ENCODE peak calls at places on chromosomes 11 and 22, in four cellular contexts. M is IMR-90, F is stomach, U is kidney. T is an unnamed sample. For H3K4me1, the result is how much of the 10 kb centered on the place peaks cover.

GRCh38 chr11:68584097-68584496 is 100.2 kb upstream of the GAL start:
- DNase-seq in M (peak), F (peak), U (no peak), T (peak)

GRCh38 chr22:17919276-17920144 is 104.9 kb downstream of the MICAL3 start:
- DNase-seq in M (no peak), F (no peak), U (no peak), T (no peak)

GRCh38 chr11:47248304-47248663 is 330 bp downstream of the ACP2 start:
- DNase-seq in M (peak), F (no peak), U (no peak), T (no peak)

GRCh38 chr11:75475767-75476650 is 43.0 kb upstream of the KLHL35 start:
- DNase-seq in M (peak), F (peak), U (peak), T (no peak)

GRCh38 chr22:44330727-44331660 is 18.2 kb upstream of the SHISAL1 start:
- DNase-seq in M (no peak), F (no peak), U (no peak), T (no peak)

GRCh38 chr22:44862981-44863860 is 110.8 kb downstream of the ARHGAP8 start:
- DNase-seq in M (no peak), F (no peak), U (peak), T (no peak)

GRCh38 chr11:77515483-77515882 is 41.6 kb upstream of the PAK1 start:
- DNase-seq in M (no peak), F (no peak), U (no peak), T (no peak)

GRCh38 chr11:8932564-8933180 is at the start of gene C11orf16:
- DNase-seq in M (no peak), F (no peak), U (no peak), T (no peak)

GRCh38 chr11:134398644-134399292 is 13.3 kb downstream of the B3GAT1 start:
- DNase-seq in M (no peak), F (no peak), U (peak), T (no peak)

GRCh38 chr11:134640971-134641968 is 229.2 kb upstream of the B3GAT1 start:
- DNase-seq in M (no peak), F (no peak), U (no peak), T (no peak)

GRCh38 chr11:118051611-118052461 is 25.0 kb upstream of the TMPRSS4 start:
- DNase-seq in M (no peak), F (peak), U (no peak), T (peak)

GRCh38 chr11:64569300-64569970 is 21.6 kb upstream of the SLC22A12 start:
- DNase-seq in M (no peak), F (no peak), U (peak), T (no peak)

GRCh38 chr11:29734287-29734686 is 282.5 kb downstream of the KCNA4 start:
- DNase-seq in M (no peak), F (no peak), U (no peak), T (no peak)

GRCh38 chr11:109140857-109141515 is 281.0 kb upstream of the C11orf87 start:
- DNase-seq in M (no peak), F (no peak), U (no peak), T (no peak)

GRCh38 chr11:29173660-29174062 is 843.2 kb downstream of the KCNA4 start:
- DNase-seq in M (peak), F (no peak), U (no peak), T (no peak)

GRCh38 chr11:126712017-126712625 is 288.4 kb downstream of the KIRREL3 start:
- DNase-seq in M (peak), F (no peak), U (no peak), T (no peak)

GRCh38 chr11:2092956-2093412 is 46.2 kb downstream of the IGF2 start:
- DNase-seq in M (peak), F (peak), U (peak), T (peak)

GRCh38 chr11:112844530-112844929 is 116.7 kb upstream of the NCAM1 start:
- DNase-seq in M (no peak), F (no peak), U (no peak), T (no peak)

GRCh38 chr22:30829901-30830550 is 135.4 kb downstream of the OSBP2 start:
- DNase-seq in M (peak), F (peak), U (no peak), T (no peak)

GRCh38 chr11:1888811-1889526 is 2.7 kb downstream of the PRR33 start:
- DNase-seq in M (no peak), F (peak), U (peak), T (peak)

GRCh38 chr11:2928605-2929510 is at the start of gene PHLDA2:
- DNase-seq in M (peak), F (peak), U (peak), T (peak)

GRCh38 chr11:69202511-69203221 is 46.9 kb downstream of the SMIM38 start:
- DNase-seq in M (no peak), F (no peak), U (no peak), T (no peak)

GRCh38 chr11:43130616-43131015 is 181.2 kb upstream of the API5 start:
- DNase-seq in M (no peak), F (no peak), U (no peak), T (no peak)

GRCh38 chr22:35102663-35103062 is 36.7 kb downstream of the ISX start:
- DNase-seq in M (peak), F (no peak), U (no peak), T (no peak)

GRCh38 chr22:50712341-50713007 is 25.5 kb upstream of the ACR start:
- DNase-seq in M (no peak), F (no peak), U (no peak), T (no peak)

GRCh38 chr11:110490886-110491285 is 61.1 kb downstream of the FDX1 start:
- DNase-seq in M (peak), F (no peak), U (no peak), T (no peak)

GRCh38 chr11:64358907-64359711 is at the start of gene RPS6KA4:
- DNase-seq in M (peak), F (peak), U (peak), T (peak)

GRCh38 chr22:44497218-44497903 is 672 bp downstream of the RTL6 start:
- DNase-seq in M (peak), F (no peak), U (peak), T (no peak)

GRCh38 chr11:60891103-60891741 is 15.2 kb downstream of the PRPF19 start:
- DNase-seq in M (peak), F (peak), U (no peak), T (no peak)

GRCh38 chr11:22703040-22703439 is 36.6 kb downstream of the GAS2 start:
- DNase-seq in M (peak), F (no peak), U (no peak), T (no peak)

GRCh38 chr22:31680764-31681624 is 19.0 kb upstream of the PISD start:
- DNase-seq in M (peak), F (no peak), U (peak), T (no peak)

GRCh38 chr11:118221419-118221818 is 3.4 kb downstream of the JAML start:
- DNase-seq in M (no peak), F (no peak), U (no peak), T (no peak)

GRCh38 chr11:100748153-100748552 is 61.1 kb downstream of the ARHGAP42 start:
- DNase-seq in M (no peak), F (no peak), U (no peak), T (no peak)

GRCh38 chr11:87036756-87037449 is 831 bp upstream of the TMEM135 start:
- DNase-seq in M (no peak), F (no peak), U (no peak), T (no peak)

GRCh38 chr22:40673017-40673416 is 6.3 kb upstream of the MCHR1 start:
- DNase-seq in M (no peak), F (no peak), U (no peak), T (no peak)

GRCh38 chr22:40671796-40672360 is 7.4 kb upstream of the MCHR1 start:
- DNase-seq in M (no peak), F (no peak), U (no peak), T (no peak)

GRCh38 chr22:40676644-40677043 is 2.6 kb upstream of the MCHR1 start:
- DNase-seq in M (no peak), F (no peak), U (no peak), T (no peak)

GRCh38 chr22:40671369-40671768 is 7.9 kb upstream of the MCHR1 start:
- DNase-seq in M (no peak), F (no peak), U (no peak), T (no peak)

DNA sequence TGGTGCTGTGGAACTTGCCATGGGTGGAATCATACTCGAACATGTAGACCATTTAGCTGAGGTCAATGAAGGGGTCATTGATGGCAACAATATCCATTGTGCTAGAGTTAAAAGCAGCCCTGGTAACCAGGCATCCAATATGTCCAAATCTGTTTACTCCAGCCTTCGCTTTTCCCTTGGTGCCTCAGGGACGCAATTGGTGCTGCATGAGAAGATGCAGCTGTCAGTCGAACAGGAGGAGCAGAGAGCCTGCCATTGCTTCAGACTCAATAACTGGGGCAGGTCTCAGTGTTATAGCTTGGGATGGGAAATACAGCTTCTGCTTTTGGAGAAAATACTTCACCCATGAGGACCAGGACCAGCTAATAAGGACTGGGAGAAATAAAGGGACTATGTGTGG is 5.0 kb upstream of the MCHR1 start:
- DNase-seq in M (no peak), F (no peak), U (no peak), T (no peak)
- H3K4me1 ChIP-seq in M (under half), F (under half), U (under half), T (under half)

GRCh38 chr22:37633693-37634504 is 5.6 kb upstream of the SH3BP1 start:
- DNase-seq in M (peak), F (peak), U (peak), T (peak)

GRCh38 chr22:37634505-37635002 is 4.9 kb upstream of the SH3BP1 start:
- DNase-seq in M (no peak), F (no peak), U (no peak), T (no peak)

GRCh38 chr22:37636186-37636948 is 3.1 kb upstream of the SH3BP1 start:
- DNase-seq in M (peak), F (peak), U (no peak), T (no peak)

GRCh38 chr22:37636949-37637273 is 2.6 kb upstream of the SH3BP1 start:
- DNase-seq in M (no peak), F (no peak), U (no peak), T (no peak)

GRCh38 chr22:37635157-37635556 is 4.3 kb upstream of the SH3BP1 start:
- DNase-seq in M (no peak), F (no peak), U (no peak), T (no peak)
- H3K4me1 ChIP-seq in M (under half), F (half or more), U (under half), T (half or more)

DNA sequence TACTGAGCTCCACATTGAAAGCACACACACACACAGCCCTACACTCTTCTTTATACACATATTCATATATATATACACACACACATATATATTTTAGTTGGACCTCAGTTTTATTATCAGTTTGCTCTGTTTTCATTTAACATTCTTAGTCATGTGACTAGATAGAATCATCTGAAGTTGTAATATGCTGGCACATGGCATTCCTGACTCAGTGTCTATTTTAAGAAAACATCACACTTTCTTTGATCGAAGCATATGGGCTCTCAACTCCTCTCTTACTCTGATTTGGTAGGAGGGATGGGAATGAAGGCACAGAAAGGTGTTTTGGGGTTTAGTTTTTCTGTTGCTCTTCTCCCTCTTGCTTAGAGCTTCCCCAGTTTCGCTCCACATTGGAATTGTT is 24.8 kb downstream of the AMOTL1 start:
- DNase-seq in M (peak), F (no peak), U (no peak), T (no peak)
- H3K4me1 ChIP-seq in M (under half), F (half or more), U (under half), T (under half)

DNA sequence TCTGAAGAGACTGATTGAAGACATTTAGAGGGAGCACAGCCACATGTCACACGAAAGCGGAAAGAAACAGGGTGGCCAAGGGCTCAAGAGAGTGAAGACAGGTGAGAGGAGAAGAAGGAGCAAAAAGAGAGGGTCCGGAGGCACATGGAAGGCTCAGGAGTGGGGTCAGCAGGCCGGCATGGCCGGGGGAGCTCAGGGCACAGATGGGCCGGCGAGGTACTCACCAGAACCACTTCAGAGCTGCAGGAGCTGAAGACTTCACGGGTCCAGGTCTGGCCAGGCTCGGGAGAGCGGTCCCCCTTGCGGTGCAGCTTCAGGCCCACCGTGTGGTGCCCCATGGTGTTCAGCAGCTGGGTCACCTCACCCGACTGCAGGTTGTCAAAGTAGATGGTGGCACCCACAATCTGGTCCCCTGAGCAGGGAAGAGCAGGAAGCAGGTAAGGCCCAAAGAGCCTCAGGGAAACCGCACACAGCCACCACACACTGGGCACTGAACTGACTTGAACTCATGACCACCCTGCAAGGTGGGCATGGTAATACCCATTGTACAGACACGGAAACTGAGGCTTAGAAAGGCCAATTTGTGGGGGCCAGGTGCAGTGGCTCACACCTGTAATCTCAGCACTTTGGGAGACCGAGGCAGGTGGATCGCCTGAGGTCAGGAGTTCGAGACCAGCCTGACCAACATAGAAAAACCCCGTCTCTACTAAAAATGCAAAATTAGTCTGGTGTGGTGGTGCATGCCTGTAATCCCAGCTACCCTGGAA is 11.6 kb downstream of the AHNAK start:
- DNase-seq in M (no peak), F (no peak), U (no peak), T (no peak)
- H3K4me1 ChIP-seq in M (under half), F (half or more), U (under half), T (under half)

GRCh38 chr11:74185285-74185684 is 14.2 kb downstream of the PPME1 start:
- DNase-seq in M (no peak), F (no peak), U (no peak), T (no peak)
- H3K4me1 ChIP-seq in M (under half), F (under half), U (under half), T (under half)

DNA sequence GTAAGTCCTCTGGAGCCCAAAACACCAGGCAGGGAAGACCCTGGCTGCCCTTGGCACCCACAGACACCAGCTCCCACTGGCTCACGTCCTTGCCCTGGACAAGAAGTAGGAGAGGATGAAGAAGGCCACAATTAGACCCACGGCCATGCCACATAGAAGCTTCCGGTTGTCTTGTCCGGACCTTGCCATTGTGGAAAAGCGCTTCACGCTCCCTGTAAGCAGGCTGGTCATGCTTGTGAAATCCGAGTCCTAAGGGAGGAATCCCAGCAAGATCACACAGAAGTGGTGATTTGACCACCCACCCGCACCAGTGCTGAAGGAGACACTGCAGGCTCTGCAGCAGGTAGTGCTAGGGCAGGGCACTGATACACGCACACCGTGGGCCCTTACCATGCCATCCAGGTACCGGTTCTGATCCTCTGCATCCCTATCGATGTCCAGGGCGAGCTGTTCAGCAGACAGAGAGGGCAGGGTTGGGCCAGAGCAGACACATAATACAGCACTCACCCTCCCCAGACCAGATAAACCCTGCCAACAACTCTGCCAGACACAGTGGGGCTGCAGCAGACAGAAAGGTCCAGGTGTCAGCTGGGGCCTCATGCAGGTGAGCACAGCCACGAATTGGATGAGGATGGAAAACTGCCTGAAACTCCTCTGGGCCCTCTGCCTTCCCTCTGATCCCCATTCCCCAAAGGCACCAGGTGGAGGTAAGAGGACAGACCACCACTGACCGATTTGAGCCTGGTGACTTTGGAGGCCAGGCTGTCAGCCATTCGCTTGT is 1.8 kb downstream of the BET1L start:
- DNase-seq in M (no peak), F (peak), U (peak), T (no peak)
- H3K4me1 ChIP-seq in M (under half), F (half or more), U (under half), T (half or more)

GRCh38 chr11:125200441-125200840 is 35.9 kb downstream of the PKNOX2 start:
- DNase-seq in M (no peak), F (no peak), U (no peak), T (no peak)

GRCh38 chr11:125202362-125202880 is 37.9 kb downstream of the PKNOX2 start:
- DNase-seq in M (no peak), F (no peak), U (no peak), T (no peak)

GRCh38 chr11:125201525-125202121 is 37.1 kb downstream of the PKNOX2 start:
- DNase-seq in M (peak), F (peak), U (peak), T (no peak)

GRCh38 chr11:125202977-125203376 is 38.4 kb downstream of the PKNOX2 start:
- DNase-seq in M (no peak), F (no peak), U (no peak), T (no peak)

GRCh38 chr11:125199915-125200314 is 35.4 kb downstream of the PKNOX2 start:
- DNase-seq in M (no peak), F (no peak), U (no peak), T (no peak)
- H3K4me1 ChIP-seq in M (under half), F (under half), U (under half), T (under half)

T was measured in CD8-positive, alpha-beta memory T cell.